ENCODE peak calls at places on chromosomes 4 and X, in five cellular contexts. E, B, K, X and G are unnamed samples.

GRCh38 chr4:25888781-25889180 is 25.2 kb upstream of the SMIM20 start:
- DNase-seq in E (no peak), B (no peak), K (no peak), X (peak; percentile 52), G (no peak)

GRCh38 chr4:175745340-175745739 is 66.7 kb downstream of the GPM6A start:
- DNase-seq in E (no peak), B (no peak), K (no peak), X (no peak), G (no peak)

GRCh38 chr4:80199947-80200346 is 2.6 kb downstream of the PRDM8 start:
- DNase-seq in E (no peak), B (no peak), K (no peak), X (no peak), G (no peak)

GRCh38 chrX:71053217-71053621 is 14.9 kb downstream of the SNX12 start:
- DNase-seq in E (peak; percentile 2), B (peak; percentile 4), K (no peak), X (peak; percentile 48), G (no peak)

GRCh38 chrX:38664285-38664684 is 102.9 kb downstream of the TSPAN7 start:
- DNase-seq in E (peak; percentile 49), B (peak; percentile 20), K (no peak), X (peak; percentile 53), G (peak; percentile 7)

GRCh38 chrX:11793734-11794133 is 35.7 kb downstream of the MSL3 start:
- DNase-seq in E (no peak), B (no peak), K (no peak), X (no peak), G (no peak)

GRCh38 chr4:152862608-152863007 is 73.5 kb upstream of the FHDC1 start:
- DNase-seq in E (no peak), B (no peak), K (no peak), X (peak; percentile 8), G (no peak)

GRCh38 chr4:124711469-124712416 is 789 bp downstream of the ANKRD50 start:
- DNase-seq in E (peak; percentile 75), B (peak; percentile 77), K (peak; percentile 3), X (peak; percentile 81), G (peak; percentile 63)

GRCh38 chr4:183996868-183997267 is 91.8 kb downstream of the STOX2 start:
- DNase-seq in E (peak; percentile 66), B (no peak), K (no peak), X (peak; percentile 20), G (no peak)

GRCh38 chr4:41319553-41319952 is 62.8 kb downstream of the UCHL1 start:
- DNase-seq in E (peak; percentile 66), B (no peak), K (no peak), X (no peak), G (no peak)

GRCh38 chrX:57817302-57817701 is 93.0 kb downstream of the ZXDA start:
- DNase-seq in E (no peak), B (no peak), K (no peak), X (peak; percentile 2), G (peak; percentile 14)

GRCh38 chrX:125710403-125711062 is 390.9 kb downstream of the TEX13C start:
- DNase-seq in E (no peak), B (no peak), K (no peak), X (no peak), G (no peak)

GRCh38 chr4:137531951-137532868 is at the start of gene PCDH18:
- DNase-seq in E (peak; percentile 71), B (peak; percentile 90), K (no peak), X (peak; percentile 98), G (peak; percentile 66)

GRCh38 chr4:74364649-74365491 is at the start of gene EREG:
- DNase-seq in E (peak; percentile 80), B (peak; percentile 36), K (no peak), X (peak; percentile 62), G (peak; percentile 7)

GRCh38 chr4:152165146-152165545 is 370.7 kb downstream of the FBXW7 start:
- DNase-seq in E (peak; percentile 35), B (no peak), K (no peak), X (no peak), G (no peak)

GRCh38 chr4:174394915-174395314 is 111.2 kb downstream of the CEP44 start:
- DNase-seq in E (peak; percentile 75), B (no peak), K (no peak), X (peak; percentile 15), G (no peak)

GRCh38 chr4:75637176-75637575 is 6.8 kb upstream of the CDKL2 start:
- DNase-seq in E (peak; percentile 29), B (no peak), K (no peak), X (no peak), G (no peak)

GRCh38 chrX:23822397-23822796 is 39.4 kb downstream of the SAT1 start:
- DNase-seq in E (no peak), B (no peak), K (no peak), X (no peak), G (peak; percentile 15)

GRCh38 chrX:128458888-128459287 is 406.7 kb upstream of the ACTRT1 start:
- DNase-seq in E (peak; percentile 77), B (no peak), K (no peak), X (no peak), G (no peak)

GRCh38 chrX:50903387-50904027 is 7.0 kb upstream of the BMP15 start:
- DNase-seq in E (peak; percentile 53), B (peak; percentile 53), K (no peak), X (peak; percentile 48), G (no peak)

GRCh38 chrX:15349046-15349445 is 13.7 kb upstream of the PIGA start:
- DNase-seq in E (peak; percentile 67), B (peak; percentile 64), K (no peak), X (peak; percentile 79), G (peak; percentile 63)

GRCh38 chr4:173415885-173416658 is 17.2 kb upstream of the SCRG1 start:
- DNase-seq in E (no peak), B (no peak), K (no peak), X (peak; percentile 49), G (no peak)

GRCh38 chr4:103902730-103903129 is 182.9 kb upstream of the TACR3 start:
- DNase-seq in E (no peak), B (no peak), K (no peak), X (no peak), G (no peak)

GRCh38 chrX:338281-338835 is 19.8 kb upstream of the GTPBP6 start:
- DNase-seq in E (no peak), B (no peak), K (no peak), X (no peak), G (no peak)

GRCh38 chrX:45324941-45325340 is 124.3 kb upstream of the DIPK2B start:
- DNase-seq in E (no peak), B (peak; percentile 71), K (no peak), X (peak; percentile 55), G (no peak)

GRCh38 chrX:123171781-123172180 is 12.3 kb upstream of the GRIA3 start:
- DNase-seq in E (peak; percentile 63), B (peak; percentile 41), K (no peak), X (peak; percentile 18), G (no peak)

GRCh38 chr4:145887241-145887964 is 51.2 kb downstream of the ZNF827 start:
- DNase-seq in E (peak; percentile 31), B (peak; percentile 45), K (no peak), X (peak; percentile 74), G (no peak)

GRCh38 chr4:121597346-121597934 is 99.3 kb downstream of the ANXA5 start:
- DNase-seq in E (peak; percentile 87), B (no peak), K (no peak), X (no peak), G (no peak)

GRCh38 chr4:47668810-47669408 is 169.0 kb downstream of the CORIN start:
- DNase-seq in E (peak; percentile 64), B (peak; percentile 56), K (no peak), X (peak; percentile 72), G (peak; percentile 58)

GRCh38 chr4:111639876-111640275 is 505.4 kb upstream of the FAM241A start:
- DNase-seq in E (peak; percentile 78), B (peak; percentile 10), K (no peak), X (peak; percentile 30), G (no peak)

GRCh38 chr4:76620723-76621463 is 185.9 kb downstream of the SHROOM3 start:
- DNase-seq in E (peak; percentile 24), B (no peak), K (no peak), X (no peak), G (peak; percentile 22)

GRCh38 chr4:128249787-128250668 is 37.6 kb downstream of the PGRMC2 start:
- DNase-seq in E (no peak), B (no peak), K (no peak), X (no peak), G (no peak)

GRCh38 chrX:143633530-143634372 is 2.1 kb downstream of the SLITRK4 start:
- DNase-seq in E (no peak), B (no peak), K (no peak), X (peak; percentile 25), G (peak; percentile 31)